ENCODE peak calls at places on chromosomes 11 and 22, in six cellular contexts. M is neuronal stem cell, X is H1, J is IMR-90, G is mesendoderm, Q is H9. B is an unnamed sample.

GRCh38 chr22:36946436-36947158 is 33.2 kb downstream of the CSF2RB start:
- DNase-seq in M (no peak), X (no peak), J (no peak), G (peak; percentile 13), Q (no peak), B (no peak)

GRCh38 chr11:44565746-44566558 is 489 bp downstream of the CD82 start:
- DNase-seq in M (no peak), X (no peak), J (no peak), G (peak; percentile 30), Q (peak; percentile 45), B (no peak)

GRCh38 chr11:6812391-6813005 is 13.0 kb upstream of the OR6A2 start:
- DNase-seq in M (peak; percentile 43), X (no peak), J (peak; percentile 34), G (peak; percentile 76), Q (peak; percentile 52), B (peak; percentile 51)

GRCh38 chr11:113634940-113635575 is 71.0 kb downstream of the TMPRSS5 start:
- DNase-seq in M (no peak), X (no peak), J (no peak), G (no peak), Q (no peak), B (no peak)

GRCh38 chr11:44606472-44606871 is 41.0 kb downstream of the CD82 start:
- DNase-seq in M (no peak), X (no peak), J (no peak), G (no peak), Q (no peak), B (no peak)

GRCh38 chr22:27022741-27023373 is 365.5 kb downstream of the MIAT start:
- DNase-seq in M (no peak), X (no peak), J (no peak), G (no peak), Q (no peak), B (no peak)

GRCh38 chr22:20904008-20904979 is 12.9 kb upstream of the CRKL start:
- DNase-seq in M (no peak), X (no peak), J (peak; percentile 99), G (no peak), Q (no peak), B (peak; percentile 96)

GRCh38 chr22:49147617-49148175 is 680.0 kb downstream of the BRD1 start:
- DNase-seq in M (no peak), X (no peak), J (no peak), G (no peak), Q (no peak), B (no peak)

GRCh38 chr11:119816660-119817059 is 87.7 kb upstream of the NECTIN1 start:
- DNase-seq in M (no peak), X (no peak), J (no peak), G (peak; percentile 82), Q (no peak), B (no peak)

GRCh38 chr11:133907841-133908241 is 48.9 kb downstream of the IGSF9B start:
- DNase-seq in M (no peak), X (no peak), J (no peak), G (no peak), Q (no peak), B (no peak)

GRCh38 chr22:49324527-49325491 is 502.9 kb downstream of the BRD1 start:
- DNase-seq in M (no peak), X (peak; percentile 38), J (no peak), G (no peak), Q (no peak), B (no peak)

GRCh38 chr11:124950606-124951330 is 3.2 kb upstream of the CCDC15 start:
- DNase-seq in M (no peak), X (no peak), J (no peak), G (no peak), Q (no peak), B (no peak)

GRCh38 chr11:83025267-83025704 is 46.4 kb downstream of the RAB30 start:
- DNase-seq in M (no peak), X (no peak), J (no peak), G (no peak), Q (no peak), B (peak; percentile 77)

GRCh38 chr11:76077575-76078150 is 128.6 kb downstream of the WNT11 start:
- DNase-seq in M (no peak), X (no peak), J (peak; percentile 15), G (no peak), Q (no peak), B (peak; percentile 21)
- H3K4me2 ChIP-seq in M (no peak overlapping the region), X (no peak overlapping the region), J (peak overlapping the region; percentile 72), G (no peak overlapping the region), Q (no peak overlapping the region), B (no peak overlapping the region)

GRCh38 chr11:47257518-47258316 is at the start of gene NR1H3:
- DNase-seq in M (peak; percentile 58), X (peak; percentile 78), J (peak; percentile 66), G (peak; percentile 91), Q (peak; percentile 92), B (peak; percentile 86)

GRCh38 chr11:47259178-47259977 is 1.6 kb downstream of the NR1H3 start:
- DNase-seq in M (no peak), X (peak; percentile 85), J (peak; percentile 30), G (peak; percentile 92), Q (peak; percentile 82), B (peak; percentile 65)

GRCh38 chr11:47260366-47260765 is 2.6 kb downstream of the NR1H3 start:
- DNase-seq in M (no peak), X (no peak), J (no peak), G (no peak), Q (no peak), B (no peak)

GRCh38 chr11:47257178-47257517 is 648 bp upstream of the NR1H3 start:
- DNase-seq in M (no peak), X (no peak), J (no peak), G (no peak), Q (no peak), B (no peak)

GRCh38 chr11:47258317-47258902 is 614 bp downstream of the NR1H3 start:
- DNase-seq in M (no peak), X (no peak), J (no peak), G (no peak), Q (no peak), B (no peak)
- H2BK5ac ChIP-seq in M (peak overlapping the region; percentile 97), X (peak overlapping the region; percentile 73), J (no peak overlapping the region), G (no peak overlapping the region), Q (no peak overlapping the region), B (no peak overlapping the region)

DNA sequence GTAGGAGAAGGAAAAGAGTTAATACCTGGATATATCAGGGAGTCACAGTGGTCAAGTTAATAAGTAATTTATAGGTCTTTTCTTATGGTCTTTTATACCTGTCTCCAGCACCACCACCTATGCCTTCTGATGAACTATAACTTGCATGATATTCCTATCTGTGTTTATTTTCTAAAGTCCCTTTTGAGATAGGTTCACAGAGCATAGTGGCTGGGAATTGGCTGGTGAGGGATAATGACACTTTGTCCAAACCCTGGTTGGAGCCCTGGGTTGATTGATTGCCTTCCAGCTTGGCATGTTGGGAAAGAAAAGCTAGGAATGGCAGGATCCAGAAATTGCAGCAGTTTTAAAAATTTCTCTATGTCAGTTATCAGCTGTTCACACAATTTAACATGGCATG is 23.2 kb downstream of the HIPK3 start:
- DNase-seq in M (no peak), X (no peak), J (no peak), G (no peak), Q (no peak), B (no peak)
- H2BK15ac ChIP-seq in M (no peak overlapping the region), X (no peak overlapping the region), J (no peak overlapping the region), G (no peak overlapping the region), Q (no peak overlapping the region), B (no peak overlapping the region)

GRCh38 chr11:100618914-100619313 is 68.2 kb upstream of the ARHGAP42 start:
- DNase-seq in M (no peak), X (no peak), J (no peak), G (no peak), Q (no peak), B (no peak)
- H3K4me2 ChIP-seq in M (no peak overlapping the region), X (no peak overlapping the region), J (no peak overlapping the region), G (no peak overlapping the region), Q (no peak overlapping the region), B (no peak overlapping the region)

GRCh38 chr22:38236786-38237185 is 35.0 kb downstream of the MAFF start:
- DNase-seq in M (no peak), X (no peak), J (no peak), G (no peak), Q (no peak), B (no peak)
- H2BK5ac ChIP-seq in M (no peak overlapping the region), X (no peak overlapping the region), J (no peak overlapping the region), G (no peak overlapping the region), Q (no peak overlapping the region), B (no peak overlapping the region)